ENCODE peak calls at places on chromosomes 7 and 10, in ten cellular contexts. One of them, this sample, is unnamed. For H3K4me1, the result is how much of the 10 kb centered on the place peaks cover.

GRCh38 chr7:102111063-102111757 is 175.5 kb upstream of the SH2B2 start:
- DNase-seq in colonic mucosa: no peak
- DNase-seq in ovary: no peak
- DNase-seq in lower lobe of right lung: no peak
- DNase-seq in pancreas: no peak
- DNase-seq in HCT116: no peak
- DNase-seq in stomach: no peak
- DNase-seq in PC-3: no peak
- DNase-seq in SK-N-SH: no peak
- DNase-seq in lung: no peak
- DNase-seq in this sample: no peak

GRCh38 chr7:10657837-10658236 is 315.8 kb upstream of the PHF14 start:
- DNase-seq in colonic mucosa: no peak
- DNase-seq in ovary: no peak
- DNase-seq in lower lobe of right lung: no peak
- DNase-seq in pancreas: no peak
- DNase-seq in HCT116: no peak
- DNase-seq in stomach: no peak
- DNase-seq in PC-3: no peak
- DNase-seq in SK-N-SH: no peak
- DNase-seq in lung: no peak
- DNase-seq in this sample: no peak

GRCh38 chr10:29377333-29377961 is 88.6 kb downstream of the LYZL1 start:
- DNase-seq in colonic mucosa: no peak
- DNase-seq in ovary: no peak
- DNase-seq in lower lobe of right lung: no peak
- DNase-seq in pancreas: no peak
- DNase-seq in HCT116: peak
- DNase-seq in stomach: no peak
- DNase-seq in PC-3: peak
- DNase-seq in SK-N-SH: peak
- DNase-seq in lung: no peak
- DNase-seq in this sample: no peak

GRCh38 chr10:121800146-121800545 is 127.7 kb downstream of the ATE1 start:
- DNase-seq in colonic mucosa: no peak
- DNase-seq in ovary: no peak
- DNase-seq in lower lobe of right lung: no peak
- DNase-seq in pancreas: no peak
- DNase-seq in HCT116: no peak
- DNase-seq in stomach: no peak
- DNase-seq in PC-3: no peak
- DNase-seq in SK-N-SH: no peak
- DNase-seq in lung: no peak
- DNase-seq in this sample: no peak

GRCh38 chr7:22732556-22733126 is 5.6 kb downstream of the IL6 start:
- DNase-seq in colonic mucosa: no peak
- DNase-seq in ovary: no peak
- DNase-seq in lower lobe of right lung: no peak
- DNase-seq in pancreas: no peak
- DNase-seq in HCT116: peak
- DNase-seq in stomach: no peak
- DNase-seq in PC-3: peak
- DNase-seq in SK-N-SH: no peak
- DNase-seq in lung: no peak
- DNase-seq in this sample: no peak

GRCh38 chr10:101297901-101298451 is 56.0 kb upstream of the BTRC start:
- DNase-seq in colonic mucosa: peak
- DNase-seq in ovary: peak
- DNase-seq in lower lobe of right lung: peak
- DNase-seq in pancreas: peak
- DNase-seq in HCT116: peak
- DNase-seq in stomach: peak
- DNase-seq in PC-3: peak
- DNase-seq in SK-N-SH: peak
- DNase-seq in lung: peak
- DNase-seq in this sample: peak

GRCh38 chr7:3415730-3416366 is 114.8 kb downstream of the SDK1 start:
- DNase-seq in colonic mucosa: no peak
- DNase-seq in ovary: no peak
- DNase-seq in lower lobe of right lung: no peak
- DNase-seq in pancreas: no peak
- DNase-seq in HCT116: no peak
- DNase-seq in stomach: no peak
- DNase-seq in PC-3: no peak
- DNase-seq in SK-N-SH: no peak
- DNase-seq in lung: no peak
- DNase-seq in this sample: no peak

GRCh38 chr10:5858811-5859210 is 30.9 kb downstream of the ANKRD16 start:
- DNase-seq in colonic mucosa: no peak
- DNase-seq in ovary: no peak
- DNase-seq in lower lobe of right lung: no peak
- DNase-seq in pancreas: no peak
- DNase-seq in HCT116: no peak
- DNase-seq in stomach: no peak
- DNase-seq in PC-3: no peak
- DNase-seq in SK-N-SH: no peak
- DNase-seq in lung: no peak
- DNase-seq in this sample: no peak

GRCh38 chr10:124004372-124004928 is 88.9 kb downstream of the CHST15 start:
- DNase-seq in colonic mucosa: no peak
- DNase-seq in ovary: peak
- DNase-seq in lower lobe of right lung: peak
- DNase-seq in pancreas: no peak
- DNase-seq in HCT116: no peak
- DNase-seq in stomach: peak
- DNase-seq in PC-3: no peak
- DNase-seq in SK-N-SH: peak
- DNase-seq in lung: no peak
- DNase-seq in this sample: no peak

GRCh38 chr7:129707910-129708490 is 96.5 kb downstream of the NRF1 start:
- DNase-seq in colonic mucosa: no peak
- DNase-seq in ovary: no peak
- DNase-seq in lower lobe of right lung: no peak
- DNase-seq in pancreas: no peak
- DNase-seq in HCT116: no peak
- DNase-seq in stomach: no peak
- DNase-seq in PC-3: peak
- DNase-seq in SK-N-SH: no peak
- DNase-seq in lung: no peak
- DNase-seq in this sample: no peak

GRCh38 chr7:11343818-11344413 is 370.2 kb downstream of the PHF14 start:
- DNase-seq in colonic mucosa: no peak
- DNase-seq in ovary: no peak
- DNase-seq in lower lobe of right lung: no peak
- DNase-seq in pancreas: no peak
- DNase-seq in HCT116: peak
- DNase-seq in stomach: no peak
- DNase-seq in PC-3: peak
- DNase-seq in SK-N-SH: peak
- DNase-seq in lung: no peak
- DNase-seq in this sample: no peak

GRCh38 chr7:110897538-110897937 is 193.4 kb upstream of the LRRN3 start:
- DNase-seq in colonic mucosa: no peak
- DNase-seq in ovary: no peak
- DNase-seq in lower lobe of right lung: no peak
- DNase-seq in pancreas: no peak
- DNase-seq in HCT116: no peak
- DNase-seq in stomach: no peak
- DNase-seq in PC-3: no peak
- DNase-seq in SK-N-SH: no peak
- DNase-seq in lung: no peak
- DNase-seq in this sample: no peak

GRCh38 chr7:91034459-91035368 is 229.5 kb upstream of the FZD1 start:
- DNase-seq in colonic mucosa: peak
- DNase-seq in ovary: peak
- DNase-seq in lower lobe of right lung: no peak
- DNase-seq in pancreas: no peak
- DNase-seq in HCT116: peak
- DNase-seq in stomach: peak
- DNase-seq in PC-3: peak
- DNase-seq in SK-N-SH: peak
- DNase-seq in lung: no peak
- DNase-seq in this sample: peak

GRCh38 chr10:75449320-75450061 is 18.1 kb downstream of the LRMDA start:
- DNase-seq in colonic mucosa: peak
- DNase-seq in ovary: no peak
- DNase-seq in lower lobe of right lung: no peak
- DNase-seq in pancreas: no peak
- DNase-seq in HCT116: no peak
- DNase-seq in stomach: no peak
- DNase-seq in PC-3: no peak
- DNase-seq in SK-N-SH: no peak
- DNase-seq in lung: no peak
- DNase-seq in this sample: no peak

GRCh38 chr7:15848362-15848761 is 161.9 kb upstream of the MEOX2 start:
- DNase-seq in colonic mucosa: no peak
- DNase-seq in ovary: no peak
- DNase-seq in lower lobe of right lung: no peak
- DNase-seq in pancreas: no peak
- DNase-seq in HCT116: no peak
- DNase-seq in stomach: no peak
- DNase-seq in PC-3: no peak
- DNase-seq in SK-N-SH: no peak
- DNase-seq in lung: no peak
- DNase-seq in this sample: no peak

GRCh38 chr7:127882313-127882920 is 148.8 kb downstream of the LRRC4 start:
- DNase-seq in colonic mucosa: no peak
- DNase-seq in ovary: no peak
- DNase-seq in lower lobe of right lung: no peak
- DNase-seq in pancreas: no peak
- DNase-seq in HCT116: no peak
- DNase-seq in stomach: no peak
- DNase-seq in PC-3: no peak
- DNase-seq in SK-N-SH: no peak
- DNase-seq in lung: no peak
- DNase-seq in this sample: no peak

GRCh38 chr10:91564508-91564907 is 68.4 kb downstream of the PPP1R3C start:
- DNase-seq in colonic mucosa: no peak
- DNase-seq in ovary: no peak
- DNase-seq in lower lobe of right lung: no peak
- DNase-seq in pancreas: no peak
- DNase-seq in HCT116: no peak
- DNase-seq in stomach: no peak
- DNase-seq in PC-3: no peak
- DNase-seq in SK-N-SH: no peak
- DNase-seq in lung: no peak
- DNase-seq in this sample: no peak

DNA sequence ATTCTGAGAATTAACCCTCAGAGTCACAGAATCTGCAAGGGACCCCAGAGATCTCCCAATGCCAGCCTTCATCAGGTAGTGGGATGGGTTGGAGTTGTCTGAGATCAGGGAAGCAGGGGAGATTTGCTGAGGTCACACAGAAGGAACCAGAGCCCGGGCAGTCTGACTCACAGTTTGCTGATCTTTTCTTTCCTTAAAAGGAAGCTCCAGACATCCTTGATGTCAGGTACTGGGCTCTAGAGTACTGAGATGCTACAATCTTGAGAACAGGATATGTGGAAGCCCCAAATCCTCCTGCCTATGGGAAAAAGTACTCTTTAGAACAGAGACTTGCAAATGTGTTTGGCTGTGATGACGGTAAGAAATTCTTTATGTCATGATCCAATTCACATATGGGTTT is 701 bp downstream of the TBATA start:
- DNase-seq in colonic mucosa: no peak
- DNase-seq in ovary: no peak
- DNase-seq in lower lobe of right lung: no peak
- DNase-seq in pancreas: no peak
- DNase-seq in HCT116: no peak
- DNase-seq in stomach: no peak
- DNase-seq in PC-3: peak
- DNase-seq in SK-N-SH: peak
- DNase-seq in lung: no peak
- DNase-seq in this sample: no peak
- H3K4me3 ChIP-seq in colonic mucosa: no peak
- H3K4me3 ChIP-seq in ovary: no peak
- H3K4me3 ChIP-seq in lower lobe of right lung: no peak
- H3K4me3 ChIP-seq in pancreas: no peak
- H3K4me3 ChIP-seq in HCT116: no peak
- H3K4me3 ChIP-seq in stomach: no peak
- H3K4me3 ChIP-seq in PC-3: no peak
- H3K4me3 ChIP-seq in SK-N-SH: no peak
- H3K4me3 ChIP-seq in lung: no peak
- H3K4me3 ChIP-seq in this sample: no peak

GRCh38 chr10:22676435-22676834 is 37.9 kb downstream of the PIP4K2A start:
- DNase-seq in colonic mucosa: no peak
- DNase-seq in ovary: no peak
- DNase-seq in lower lobe of right lung: no peak
- DNase-seq in pancreas: no peak
- DNase-seq in HCT116: no peak
- DNase-seq in stomach: no peak
- DNase-seq in PC-3: no peak
- DNase-seq in SK-N-SH: no peak
- DNase-seq in lung: no peak
- DNase-seq in this sample: no peak
- H3K4me1 ChIP-seq in colonic mucosa: under half
- H3K4me1 ChIP-seq in ovary: under half
- H3K4me1 ChIP-seq in lower lobe of right lung: under half
- H3K4me1 ChIP-seq in pancreas: under half
- H3K4me1 ChIP-seq in HCT116: under half
- H3K4me1 ChIP-seq in stomach: half or more
- H3K4me1 ChIP-seq in PC-3: under half
- H3K4me1 ChIP-seq in SK-N-SH: under half
- H3K4me1 ChIP-seq in lung: under half
- H3K4me1 ChIP-seq in this sample: under half

GRCh38 chr7:19268737-19269136 is 123.5 kb upstream of the FERD3L start:
- DNase-seq in colonic mucosa: no peak
- DNase-seq in ovary: no peak
- DNase-seq in lower lobe of right lung: no peak
- DNase-seq in pancreas: no peak
- DNase-seq in HCT116: no peak
- DNase-seq in stomach: no peak
- DNase-seq in PC-3: no peak
- DNase-seq in SK-N-SH: no peak
- DNase-seq in lung: no peak
- DNase-seq in this sample: no peak

DNA sequence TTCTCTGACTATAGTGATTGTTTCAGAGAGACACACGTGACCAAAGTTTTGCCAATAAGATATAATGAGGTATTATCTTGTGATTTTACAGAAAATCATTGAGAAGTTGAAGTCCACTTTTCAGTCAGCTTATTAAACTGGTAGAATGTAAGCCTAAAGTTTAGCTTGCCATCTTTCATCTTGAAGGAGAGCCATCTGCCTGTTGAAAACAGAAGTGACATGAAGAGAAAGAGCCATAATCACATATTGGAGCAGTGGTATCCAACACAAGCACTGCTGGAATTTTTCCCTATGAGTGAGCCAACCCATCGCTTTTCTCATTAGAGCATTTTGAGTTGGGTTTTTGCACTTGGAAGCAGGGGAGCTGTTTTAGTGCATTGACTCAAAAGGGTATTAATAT is 117.6 kb upstream of the FERD3L start:
- DNase-seq in colonic mucosa: no peak
- DNase-seq in ovary: no peak
- DNase-seq in lower lobe of right lung: no peak
- DNase-seq in pancreas: no peak
- DNase-seq in HCT116: no peak
- DNase-seq in stomach: no peak
- DNase-seq in PC-3: peak
- DNase-seq in SK-N-SH: no peak
- DNase-seq in lung: no peak
- DNase-seq in this sample: no peak
- TF ChIP-seq CTCF in colonic mucosa: no peak
- TF ChIP-seq CTCF in ovary: no peak
- TF ChIP-seq CTCF in lower lobe of right lung: no peak
- TF ChIP-seq CTCF in pancreas: no peak
- TF ChIP-seq CTCF in HCT116: no peak
- TF ChIP-seq CTCF in stomach: no peak
- TF ChIP-seq CTCF in PC-3: no peak
- TF ChIP-seq CTCF in SK-N-SH: no peak
- TF ChIP-seq CTCF in lung: no peak
- TF ChIP-seq CTCF in this sample: no peak

GRCh38 chr7:142788303-142789286 is 17.8 kb downstream of the PRSS2 start:
- DNase-seq in colonic mucosa: no peak
- DNase-seq in ovary: no peak
- DNase-seq in lower lobe of right lung: no peak
- DNase-seq in pancreas: no peak
- DNase-seq in HCT116: no peak
- DNase-seq in stomach: no peak
- DNase-seq in PC-3: no peak
- DNase-seq in SK-N-SH: no peak
- DNase-seq in lung: no peak
- DNase-seq in this sample: no peak
- H3K4me3 ChIP-seq in colonic mucosa: no peak
- H3K4me3 ChIP-seq in ovary: no peak
- H3K4me3 ChIP-seq in lower lobe of right lung: peak
- H3K4me3 ChIP-seq in pancreas: no peak
- H3K4me3 ChIP-seq in HCT116: no peak
- H3K4me3 ChIP-seq in stomach: peak
- H3K4me3 ChIP-seq in PC-3: no peak
- H3K4me3 ChIP-seq in SK-N-SH: no peak
- H3K4me3 ChIP-seq in lung: no peak
- H3K4me3 ChIP-seq in this sample: no peak